ENCODE peak calls at places on chromosomes 2 and 18, in five cellular contexts. S, P, B, F and A are unnamed samples.

GRCh38 chr2:232839680-232840079 is 30.4 kb upstream of the SNORC start:
- DNase-seq in S (no peak), P (no peak), B (no peak), F (no peak), A (no peak)

GRCh38 chr18:1498216-1498615 is 593.5 kb downstream of the ADCYAP1 start:
- DNase-seq in S (no peak), P (no peak), B (no peak), F (no peak), A (no peak)

GRCh38 chr18:23889907-23890306 is 124.6 kb upstream of the TTC39C start:
- DNase-seq in S (no peak), P (no peak), B (no peak), F (no peak), A (no peak)

GRCh38 chr2:239463541-239464165 is 62.8 kb upstream of the HDAC4 start:
- DNase-seq in S (no peak), P (peak; percentile 76), B (no peak), F (no peak), A (no peak)

GRCh38 chr18:9914334-9914583 is 443 bp downstream of the VAPA start:
- DNase-seq in S (no peak), P (no peak), B (peak; percentile 84), F (peak; percentile 51), A (no peak)

GRCh38 chr18:60895181-60895580 is 438.0 kb upstream of the CDH20 start:
- DNase-seq in S (no peak), P (no peak), B (no peak), F (no peak), A (no peak)

GRCh38 chr18:74242451-74243096 is 49.2 kb downstream of the CYB5A start:
- DNase-seq in S (no peak), P (no peak), B (no peak), F (no peak), A (no peak)

GRCh38 chr2:120395686-120396518 is 50.0 kb downstream of the INHBB start:
- DNase-seq in S (no peak), P (peak; percentile 75), B (peak; percentile 82), F (peak; percentile 19), A (no peak)

GRCh38 chr18:12239426-12239825 is 14.7 kb upstream of the CIDEA start:
- DNase-seq in S (no peak), P (no peak), B (no peak), F (no peak), A (no peak)

GRCh38 chr2:64987963-64988419 is 1.2 kb upstream of the SLC1A4 start:
- DNase-seq in S (no peak), P (no peak), B (no peak), F (no peak), A (no peak)

GRCh38 chr2:234102112-234102511 is 51.6 kb downstream of the SPP2 start:
- DNase-seq in S (no peak), P (no peak), B (no peak), F (no peak), A (no peak)

GRCh38 chr2:97734061-97734912 is 20.9 kb downstream of the ZAP70 start:
- DNase-seq in S (no peak), P (peak; percentile 78), B (no peak), F (no peak), A (no peak)